ENCODE peak calls at places on chromosomes 7 and 10, in nine cellular contexts. One of them, this sample, is unnamed.

GRCh38 chr7:87215051-87215450 is 4.5 kb downstream of the TMEM243 start:
- DNase-seq in hepatocyte: no peak
- DNase-seq in A549: no peak
- DNase-seq in HepG2: no peak
- DNase-seq in HFFc6: no peak
- DNase-seq in bronchial epithelial cell: no peak
- DNase-seq in RWPE2: no peak
- DNase-seq in dorsolateral prefrontal cortex: no peak
- DNase-seq in fibroblast of the aortic adventitia: no peak
- DNase-seq in this sample: no peak

GRCh38 chr10:28241766-28242399 is 61.0 kb downstream of the MPP7 start:
- DNase-seq in HepG2: peak
- DNase-seq in A549: peak
- DNase-seq in RWPE2: no peak
- DNase-seq in hepatocyte: peak
- DNase-seq in fibroblast of the aortic adventitia: peak
- DNase-seq in HFFc6: peak
- DNase-seq in bronchial epithelial cell: peak
- DNase-seq in dorsolateral prefrontal cortex: no peak
- DNase-seq in this sample: peak

GRCh38 chr10:70272925-70273316 is 10.9 kb downstream of the NPFFR1 start:
- DNase-seq in fibroblast of the aortic adventitia: peak
- DNase-seq in hepatocyte: no peak
- DNase-seq in HepG2: no peak
- DNase-seq in bronchial epithelial cell: peak
- DNase-seq in RWPE2: no peak
- DNase-seq in HFFc6: no peak
- DNase-seq in A549: peak
- DNase-seq in dorsolateral prefrontal cortex: no peak
- DNase-seq in this sample: no peak

GRCh38 chr7:98034044-98035035 is 44.3 kb upstream of the OCM2 start:
- DNase-seq in HepG2: no peak
- DNase-seq in hepatocyte: no peak
- DNase-seq in A549: no peak
- DNase-seq in HFFc6: no peak
- DNase-seq in bronchial epithelial cell: peak
- DNase-seq in fibroblast of the aortic adventitia: no peak
- DNase-seq in RWPE2: no peak
- DNase-seq in dorsolateral prefrontal cortex: peak
- DNase-seq in this sample: no peak

GRCh38 chr10:127977368-127978009 is 70.6 kb downstream of the PTPRE start:
- DNase-seq in dorsolateral prefrontal cortex: peak
- DNase-seq in fibroblast of the aortic adventitia: peak
- DNase-seq in hepatocyte: no peak
- DNase-seq in RWPE2: no peak
- DNase-seq in HFFc6: no peak
- DNase-seq in bronchial epithelial cell: peak
- DNase-seq in HepG2: no peak
- DNase-seq in A549: peak
- DNase-seq in this sample: peak

GRCh38 chr7:66928388-66928787 is 7.4 kb downstream of the TMEM248 start:
- DNase-seq in hepatocyte: no peak
- DNase-seq in fibroblast of the aortic adventitia: peak
- DNase-seq in dorsolateral prefrontal cortex: no peak
- DNase-seq in A549: no peak
- DNase-seq in bronchial epithelial cell: no peak
- DNase-seq in HepG2: no peak
- DNase-seq in HFFc6: no peak
- DNase-seq in RWPE2: no peak
- DNase-seq in this sample: no peak

GRCh38 chr10:31707578-31708411 is 220.8 kb downstream of the ARHGAP12 start:
- DNase-seq in A549: no peak
- DNase-seq in HFFc6: peak
- DNase-seq in HepG2: no peak
- DNase-seq in hepatocyte: peak
- DNase-seq in bronchial epithelial cell: peak
- DNase-seq in fibroblast of the aortic adventitia: peak
- DNase-seq in dorsolateral prefrontal cortex: no peak
- DNase-seq in RWPE2: no peak
- DNase-seq in this sample: peak

GRCh38 chr10:74047871-74048270 is 50.0 kb downstream of the VCL start:
- DNase-seq in dorsolateral prefrontal cortex: no peak
- DNase-seq in RWPE2: no peak
- DNase-seq in HepG2: no peak
- DNase-seq in HFFc6: peak
- DNase-seq in fibroblast of the aortic adventitia: peak
- DNase-seq in hepatocyte: no peak
- DNase-seq in bronchial epithelial cell: no peak
- DNase-seq in A549: no peak
- DNase-seq in this sample: peak

GRCh38 chr7:106987777-106988176 is 56.7 kb upstream of the PRKAR2B start:
- DNase-seq in bronchial epithelial cell: no peak
- DNase-seq in RWPE2: no peak
- DNase-seq in dorsolateral prefrontal cortex: no peak
- DNase-seq in hepatocyte: peak
- DNase-seq in HepG2: no peak
- DNase-seq in fibroblast of the aortic adventitia: no peak
- DNase-seq in A549: no peak
- DNase-seq in HFFc6: no peak
- DNase-seq in this sample: no peak

GRCh38 chr7:41188163-41189130 is 514.4 kb downstream of the INHBA start:
- DNase-seq in HFFc6: peak
- DNase-seq in dorsolateral prefrontal cortex: no peak
- DNase-seq in fibroblast of the aortic adventitia: peak
- DNase-seq in A549: no peak
- DNase-seq in HepG2: no peak
- DNase-seq in RWPE2: no peak
- DNase-seq in bronchial epithelial cell: peak
- DNase-seq in hepatocyte: no peak
- DNase-seq in this sample: peak

GRCh38 chr7:5695037-5695708 is 86.3 kb downstream of the RNF216 start:
- DNase-seq in HFFc6: peak
- DNase-seq in hepatocyte: peak
- DNase-seq in HepG2: no peak
- DNase-seq in dorsolateral prefrontal cortex: peak
- DNase-seq in bronchial epithelial cell: no peak
- DNase-seq in RWPE2: no peak
- DNase-seq in fibroblast of the aortic adventitia: peak
- DNase-seq in A549: no peak
- DNase-seq in this sample: no peak

GRCh38 chr7:46627038-46627315 is 705.9 kb upstream of the IGFBP3 start:
- DNase-seq in hepatocyte: no peak
- DNase-seq in bronchial epithelial cell: no peak
- DNase-seq in A549: no peak
- DNase-seq in fibroblast of the aortic adventitia: no peak
- DNase-seq in HepG2: no peak
- DNase-seq in HFFc6: no peak
- DNase-seq in RWPE2: no peak
- DNase-seq in dorsolateral prefrontal cortex: no peak
- DNase-seq in this sample: no peak

GRCh38 chr10:6052247-6053221 is 9.6 kb downstream of the IL2RA start:
- DNase-seq in hepatocyte: no peak
- DNase-seq in A549: no peak
- DNase-seq in HFFc6: no peak
- DNase-seq in fibroblast of the aortic adventitia: no peak
- DNase-seq in bronchial epithelial cell: peak
- DNase-seq in RWPE2: no peak
- DNase-seq in HepG2: no peak
- DNase-seq in dorsolateral prefrontal cortex: no peak
- DNase-seq in this sample: no peak

GRCh38 chr7:42237162-42237821 is at the start of gene GLI3:
- DNase-seq in A549: peak
- DNase-seq in bronchial epithelial cell: peak
- DNase-seq in dorsolateral prefrontal cortex: no peak
- DNase-seq in RWPE2: peak
- DNase-seq in HepG2: no peak
- DNase-seq in hepatocyte: peak
- DNase-seq in HFFc6: peak
- DNase-seq in fibroblast of the aortic adventitia: peak
- DNase-seq in this sample: peak

GRCh38 chr7:140646931-140647647 is 6.5 kb upstream of the DENND2A start:
- DNase-seq in A549: peak
- DNase-seq in bronchial epithelial cell: peak
- DNase-seq in HepG2: peak
- DNase-seq in hepatocyte: peak
- DNase-seq in fibroblast of the aortic adventitia: peak
- DNase-seq in dorsolateral prefrontal cortex: no peak
- DNase-seq in HFFc6: peak
- DNase-seq in RWPE2: no peak
- DNase-seq in this sample: no peak

GRCh38 chr10:10869592-10869991 is 148.1 kb upstream of the CELF2 start:
- DNase-seq in dorsolateral prefrontal cortex: no peak
- DNase-seq in A549: no peak
- DNase-seq in RWPE2: no peak
- DNase-seq in hepatocyte: no peak
- DNase-seq in HepG2: no peak
- DNase-seq in HFFc6: peak
- DNase-seq in fibroblast of the aortic adventitia: peak
- DNase-seq in bronchial epithelial cell: peak
- DNase-seq in this sample: no peak

GRCh38 chr7:104902183-104902582 is 111.8 kb upstream of the KMT2E start:
- DNase-seq in bronchial epithelial cell: no peak
- DNase-seq in A549: no peak
- DNase-seq in HFFc6: no peak
- DNase-seq in RWPE2: no peak
- DNase-seq in dorsolateral prefrontal cortex: no peak
- DNase-seq in hepatocyte: no peak
- DNase-seq in fibroblast of the aortic adventitia: no peak
- DNase-seq in HepG2: no peak
- DNase-seq in this sample: no peak

GRCh38 chr7:104903044-104903443 is 111.0 kb upstream of the KMT2E start:
- DNase-seq in HepG2: no peak
- DNase-seq in bronchial epithelial cell: peak
- DNase-seq in fibroblast of the aortic adventitia: peak
- DNase-seq in hepatocyte: no peak
- DNase-seq in A549: no peak
- DNase-seq in HFFc6: no peak
- DNase-seq in dorsolateral prefrontal cortex: no peak
- DNase-seq in RWPE2: no peak
- DNase-seq in this sample: no peak

GRCh38 chr7:104900525-104900924 is 113.5 kb upstream of the KMT2E start:
- DNase-seq in hepatocyte: no peak
- DNase-seq in A549: no peak
- DNase-seq in fibroblast of the aortic adventitia: no peak
- DNase-seq in dorsolateral prefrontal cortex: no peak
- DNase-seq in HepG2: peak
- DNase-seq in RWPE2: no peak
- DNase-seq in HFFc6: no peak
- DNase-seq in bronchial epithelial cell: no peak
- DNase-seq in this sample: no peak

GRCh38 chr7:104903781-104904180 is 110.2 kb upstream of the KMT2E start:
- DNase-seq in HFFc6: no peak
- DNase-seq in bronchial epithelial cell: no peak
- DNase-seq in A549: no peak
- DNase-seq in fibroblast of the aortic adventitia: no peak
- DNase-seq in dorsolateral prefrontal cortex: no peak
- DNase-seq in hepatocyte: no peak
- DNase-seq in HepG2: no peak
- DNase-seq in RWPE2: no peak
- DNase-seq in this sample: no peak

GRCh38 chr7:104901239-104901638 is 112.8 kb upstream of the KMT2E start:
- DNase-seq in bronchial epithelial cell: no peak
- DNase-seq in hepatocyte: no peak
- DNase-seq in A549: no peak
- DNase-seq in fibroblast of the aortic adventitia: no peak
- DNase-seq in dorsolateral prefrontal cortex: no peak
- DNase-seq in HFFc6: no peak
- DNase-seq in HepG2: no peak
- DNase-seq in RWPE2: no peak
- DNase-seq in this sample: no peak
- TF ChIP-seq CTCF in bronchial epithelial cell: no peak
- TF ChIP-seq CTCF in hepatocyte: no peak
- TF ChIP-seq CTCF in A549: no peak
- TF ChIP-seq CTCF in fibroblast of the aortic adventitia: no peak
- TF ChIP-seq CTCF in dorsolateral prefrontal cortex: no peak
- TF ChIP-seq CTCF in HFFc6: no peak
- TF ChIP-seq CTCF in HepG2: no peak
- TF ChIP-seq CTCF in RWPE2: no peak
- TF ChIP-seq CTCF in this sample: no peak

DNA sequence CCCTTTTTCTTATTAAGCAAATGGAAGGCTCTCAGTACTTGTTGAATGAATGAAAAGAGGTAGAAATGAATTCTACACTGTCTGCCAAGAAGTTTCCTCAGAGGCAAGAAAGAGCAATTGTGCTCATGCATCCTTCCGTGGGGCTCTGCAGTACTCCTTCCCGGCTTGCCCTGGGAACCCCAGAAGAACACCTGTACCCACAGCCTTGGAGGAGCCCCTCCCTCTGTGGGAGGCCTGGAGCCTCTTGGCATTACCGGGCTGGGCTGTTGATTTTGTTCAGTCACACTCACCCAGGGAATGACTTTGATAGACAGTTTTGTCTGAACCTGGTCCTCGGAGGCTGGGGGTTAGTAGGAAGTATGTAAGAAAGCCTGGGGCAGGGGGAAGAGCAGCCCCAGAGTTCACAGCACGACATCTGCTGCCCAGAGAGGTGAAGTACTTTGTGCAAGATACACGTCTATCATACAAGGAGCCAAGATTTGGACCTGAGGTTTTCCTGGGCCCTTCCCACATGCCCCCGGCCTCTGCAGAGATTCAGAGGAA is 134.8 kb upstream of the GDF10 start:
- DNase-seq in dorsolateral prefrontal cortex: no peak
- DNase-seq in HepG2: no peak
- DNase-seq in RWPE2: no peak
- DNase-seq in HFFc6: no peak
- DNase-seq in hepatocyte: no peak
- DNase-seq in A549: no peak
- DNase-seq in bronchial epithelial cell: no peak
- DNase-seq in fibroblast of the aortic adventitia: no peak
- DNase-seq in this sample: no peak
- TF ChIP-seq CTCF in dorsolateral prefrontal cortex: no peak
- TF ChIP-seq CTCF in HepG2: no peak
- TF ChIP-seq CTCF in RWPE2: no peak
- TF ChIP-seq CTCF in HFFc6: no peak
- TF ChIP-seq CTCF in hepatocyte: no peak
- TF ChIP-seq CTCF in A549: no peak
- TF ChIP-seq CTCF in bronchial epithelial cell: no peak
- TF ChIP-seq CTCF in fibroblast of the aortic adventitia: no peak
- TF ChIP-seq CTCF in this sample: no peak

DNA sequence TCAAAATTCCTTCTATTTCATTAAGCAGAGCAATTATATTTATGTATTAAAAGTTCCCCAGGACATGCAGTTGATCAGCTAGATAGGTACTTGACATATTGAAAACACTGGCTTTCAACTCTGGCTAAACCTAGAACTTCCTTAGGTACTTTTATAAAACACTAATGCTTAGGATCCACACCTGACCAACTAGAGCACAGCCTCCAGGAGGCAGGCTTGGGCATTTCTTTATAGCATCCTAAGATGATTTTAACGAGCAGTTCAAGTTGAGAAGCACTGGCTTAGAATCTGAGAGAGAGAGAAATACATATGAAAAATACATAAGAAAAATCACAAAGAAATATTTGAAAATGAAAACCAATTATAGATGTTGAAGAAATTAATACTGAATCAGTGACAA is 20.8 kb downstream of the SLC26A5 start:
- DNase-seq in dorsolateral prefrontal cortex: no peak
- DNase-seq in bronchial epithelial cell: no peak
- DNase-seq in A549: no peak
- DNase-seq in fibroblast of the aortic adventitia: no peak
- DNase-seq in hepatocyte: no peak
- DNase-seq in RWPE2: no peak
- DNase-seq in HepG2: no peak
- DNase-seq in HFFc6: no peak
- DNase-seq in this sample: no peak
- TF ChIP-seq CTCF in dorsolateral prefrontal cortex: no peak
- TF ChIP-seq CTCF in bronchial epithelial cell: no peak
- TF ChIP-seq CTCF in A549: no peak
- TF ChIP-seq CTCF in fibroblast of the aortic adventitia: no peak
- TF ChIP-seq CTCF in hepatocyte: no peak
- TF ChIP-seq CTCF in RWPE2: no peak
- TF ChIP-seq CTCF in HepG2: no peak
- TF ChIP-seq CTCF in HFFc6: no peak
- TF ChIP-seq CTCF in this sample: no peak

GRCh38 chr7:7157177-7157886 is 25.0 kb upstream of the C1GALT1 start:
- DNase-seq in HepG2: no peak
- DNase-seq in hepatocyte: no peak
- DNase-seq in fibroblast of the aortic adventitia: peak
- DNase-seq in HFFc6: peak
- DNase-seq in RWPE2: no peak
- DNase-seq in dorsolateral prefrontal cortex: no peak
- DNase-seq in A549: no peak
- DNase-seq in bronchial epithelial cell: peak
- DNase-seq in this sample: peak
- TF ChIP-seq CTCF in HepG2: no peak
- TF ChIP-seq CTCF in hepatocyte: no peak
- TF ChIP-seq CTCF in fibroblast of the aortic adventitia: no peak
- TF ChIP-seq CTCF in HFFc6: no peak
- TF ChIP-seq CTCF in RWPE2: no peak
- TF ChIP-seq CTCF in dorsolateral prefrontal cortex: no peak
- TF ChIP-seq CTCF in A549: no peak
- TF ChIP-seq CTCF in bronchial epithelial cell: no peak
- TF ChIP-seq CTCF in this sample: no peak

This sample was measured in AG09319.